ENCODE peak calls at places on chromosomes 5 and 9, in ten cellular contexts. W, E, Y, A, V, R, B, X, Q and L are unnamed samples. For H3K9me3 and H3K4me1, the result is how much of the 10 kb centered on the place peaks cover.

GRCh38 chr9:84939766-84940165 is 270.2 kb downstream of the NTRK2 start:
- DNase-seq in W (no peak), E (no peak), Y (no peak), A (no peak), V (no peak), R (no peak), B (no peak), X (no peak), Q (no peak), L (no peak)

GRCh38 chr9:112080831-112081542 is 94.1 kb downstream of the SUSD1 start:
- DNase-seq in W (no peak), E (no peak), Y (no peak), A (no peak), V (no peak), R (no peak), B (no peak), X (no peak), Q (no peak), L (no peak)

GRCh38 chr9:94829380-94830070 is 103.0 kb downstream of the AOPEP start:
- DNase-seq in W (no peak), E (no peak), Y (no peak), A (no peak), V (no peak), R (no peak), B (no peak), X (no peak), Q (no peak), L (no peak)

GRCh38 chr9:77846957-77847574 is 184.5 kb downstream of the GNAQ start:
- DNase-seq in W (no peak), E (no peak), Y (no peak), A (no peak), V (no peak), R (no peak), B (no peak), X (no peak), Q (no peak), L (no peak)

GRCh38 chr5:139481122-139481533 is 1.4 kb downstream of the STING1 start:
- DNase-seq in W (no peak), E (no peak), Y (peak), A (peak), V (no peak), R (no peak), B (peak), X (no peak), Q (peak), L (peak)

GRCh38 chr5:132887326-132887725 is 13.9 kb downstream of the LEAP2 start:
- DNase-seq in W (no peak), E (no peak), Y (no peak), A (no peak), V (no peak), R (no peak), B (no peak), X (no peak), Q (no peak), L (no peak)

GRCh38 chr9:34240021-34240420 is 61.2 kb downstream of the UBAP1 start:
- DNase-seq in W (no peak), E (peak), Y (no peak), A (no peak), V (no peak), R (no peak), B (no peak), X (no peak), Q (no peak), L (no peak)

GRCh38 chr5:32443541-32444190 is 874 bp downstream of the ZFR start:
- DNase-seq in W (peak), E (peak), Y (peak), A (peak), V (no peak), R (no peak), B (peak), X (no peak), Q (peak), L (peak)

GRCh38 chr9:124251605-124252366 is 6.0 kb upstream of the NEK6 start:
- DNase-seq in W (no peak), E (no peak), Y (no peak), A (no peak), V (no peak), R (no peak), B (peak), X (no peak), Q (no peak), L (no peak)

GRCh38 chr5:173563246-173563645 is 53.2 kb downstream of the BOD1 start:
- DNase-seq in W (no peak), E (no peak), Y (no peak), A (no peak), V (no peak), R (no peak), B (no peak), X (peak), Q (no peak), L (no peak)

GRCh38 chr5:142107729-142108431 is 699 bp upstream of the NDFIP1 start:
- DNase-seq in W (no peak), E (no peak), Y (no peak), A (no peak), V (no peak), R (no peak), B (no peak), X (no peak), Q (no peak), L (no peak)

GRCh38 chr9:114894206-114894605 is 36.2 kb downstream of the TNFSF8 start:
- DNase-seq in W (no peak), E (no peak), Y (no peak), A (no peak), V (no peak), R (no peak), B (no peak), X (no peak), Q (no peak), L (no peak)

GRCh38 chr5:139869042-139869790 is 73.6 kb downstream of the PSD2 start:
- DNase-seq in W (no peak), E (no peak), Y (no peak), A (no peak), V (no peak), R (no peak), B (no peak), X (no peak), Q (no peak), L (peak)

GRCh38 chr9:8647824-8648223 is 848.2 kb upstream of the DMAC1 start:
- DNase-seq in W (no peak), E (no peak), Y (no peak), A (no peak), V (no peak), R (no peak), B (no peak), X (no peak), Q (no peak), L (no peak)

GRCh38 chr5:43555895-43556606 is 826 bp downstream of the PAIP1 start:
- DNase-seq in W (peak), E (peak), Y (peak), A (peak), V (peak), R (no peak), B (peak), X (peak), Q (peak), L (peak)

GRCh38 chr5:173721259-173722232 is 105.1 kb upstream of the BOD1 start:
- DNase-seq in W (no peak), E (no peak), Y (no peak), A (no peak), V (no peak), R (no peak), B (no peak), X (no peak), Q (no peak), L (no peak)

GRCh38 chr5:16754621-16755020 is 137.8 kb upstream of the RETREG1 start:
- DNase-seq in W (no peak), E (no peak), Y (no peak), A (no peak), V (no peak), R (no peak), B (no peak), X (no peak), Q (no peak), L (no peak)

GRCh38 chr9:33132249-33132772 is 34.8 kb downstream of the B4GALT1 start:
- DNase-seq in W (no peak), E (no peak), Y (peak), A (no peak), V (no peak), R (no peak), B (no peak), X (peak), Q (no peak), L (no peak)

GRCh38 chr5:72166070-72166979 is 59.0 kb downstream of the MAP1B start:
- DNase-seq in W (peak), E (no peak), Y (peak), A (peak), V (no peak), R (no peak), B (peak), X (no peak), Q (no peak), L (peak)

GRCh38 chr5:60677831-60678664 is 21.9 kb downstream of the DEPDC1B start:
- DNase-seq in W (peak), E (peak), Y (no peak), A (no peak), V (peak), R (no peak), B (no peak), X (no peak), Q (no peak), L (no peak)

GRCh38 chr9:93096131-93096802 is at the start of gene CARD19:
- DNase-seq in W (no peak), E (peak), Y (peak), A (peak), V (peak), R (no peak), B (no peak), X (no peak), Q (no peak), L (no peak)

GRCh38 chr5:10695759-10696543 is 65.1 kb downstream of the DAP start:
- DNase-seq in W (no peak), E (no peak), Y (no peak), A (no peak), V (no peak), R (no peak), B (no peak), X (no peak), Q (no peak), L (no peak)

GRCh38 chr9:6549106-6549505 is 96.4 kb downstream of the GLDC start:
- DNase-seq in W (no peak), E (no peak), Y (no peak), A (no peak), V (no peak), R (no peak), B (no peak), X (no peak), Q (no peak), L (no peak)

GRCh38 chr5:1202026-1202797 is 817 bp downstream of the SLC6A19 start:
- DNase-seq in W (no peak), E (no peak), Y (no peak), A (no peak), V (no peak), R (no peak), B (peak), X (no peak), Q (no peak), L (peak)

GRCh38 chr5:159444441-159445082 is 114.3 kb upstream of the IL12B start:
- DNase-seq in W (peak), E (peak), Y (no peak), A (no peak), V (no peak), R (no peak), B (no peak), X (no peak), Q (no peak), L (no peak)

GRCh38 chr5:179608131-179608581 is 15.3 kb downstream of the HNRNPH1 start:
- DNase-seq in W (no peak), E (peak), Y (no peak), A (no peak), V (no peak), R (no peak), B (no peak), X (peak), Q (peak), L (peak)

GRCh38 chr9:135267410-135267809 is 179.9 kb downstream of the OLFM1 start:
- DNase-seq in W (no peak), E (no peak), Y (no peak), A (no peak), V (no peak), R (no peak), B (no peak), X (no peak), Q (no peak), L (no peak)
- H3K9me3 ChIP-seq in W (under half), E (under half), Y (under half), A (under half), V (under half), R (under half), B (under half), X (under half), Q (under half), L (under half)

DNA sequence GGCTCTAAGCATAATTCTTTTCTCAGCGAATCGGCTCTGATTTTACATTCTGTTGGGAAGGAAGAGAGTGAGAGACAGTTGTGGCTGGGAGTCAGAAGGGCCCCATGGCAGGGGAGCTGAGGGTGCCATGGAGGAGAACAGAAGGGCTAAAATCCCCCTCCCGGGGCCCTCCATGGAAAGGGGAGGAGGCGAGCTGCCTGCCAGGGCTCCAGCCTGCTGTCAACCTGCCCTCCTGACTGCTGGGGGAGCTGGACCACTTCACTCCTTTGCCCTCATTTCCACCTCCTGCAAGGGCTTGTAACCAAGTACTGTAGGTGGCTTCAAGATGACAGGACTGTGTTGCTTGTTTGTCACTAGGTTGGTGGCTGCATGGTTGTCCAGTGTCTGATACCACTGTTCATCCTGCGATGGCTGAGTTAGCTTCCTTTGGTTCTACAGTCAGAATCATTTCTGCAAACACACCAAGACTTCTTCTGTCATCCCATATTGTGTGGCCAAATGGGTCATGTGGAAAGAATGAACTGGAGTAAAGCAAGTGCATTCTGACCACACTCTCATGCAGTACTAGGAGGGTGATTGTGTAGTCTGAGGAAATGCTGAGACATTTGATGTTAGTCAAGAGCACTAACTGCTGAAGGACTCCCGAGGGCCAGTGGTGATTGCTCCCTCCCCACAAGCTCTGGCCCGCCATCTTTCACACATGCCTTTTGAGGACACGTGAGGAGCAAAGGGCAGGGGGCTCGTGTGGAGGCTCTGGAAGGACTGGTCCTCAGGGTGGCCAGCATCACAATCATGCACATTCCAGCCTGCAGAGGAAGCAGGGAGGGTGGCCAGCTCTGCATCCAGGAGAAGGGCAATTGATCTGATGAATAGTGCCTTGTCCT is 307.2 kb downstream of the GADD45G start:
- DNase-seq in W (no peak), E (no peak), Y (no peak), A (no peak), V (no peak), R (no peak), B (no peak), X (peak), Q (no peak), L (no peak)
- H3K4me1 ChIP-seq in W (under half), E (under half), Y (under half), A (under half), V (under half), R (under half), B (under half), X (under half), Q (under half), L (under half)

GRCh38 chr5:92513067-92513466 is 1068.0 kb downstream of the NR2F1-AS1 start:
- DNase-seq in W (no peak), E (no peak), Y (no peak), A (no peak), V (no peak), R (no peak), B (no peak), X (no peak), Q (no peak), L (no peak)
- H3K9me3 ChIP-seq in W (under half), E (under half), Y (under half), A (under half), V (under half), R (under half), B (under half), X (under half), Q (under half), L (under half)

DNA sequence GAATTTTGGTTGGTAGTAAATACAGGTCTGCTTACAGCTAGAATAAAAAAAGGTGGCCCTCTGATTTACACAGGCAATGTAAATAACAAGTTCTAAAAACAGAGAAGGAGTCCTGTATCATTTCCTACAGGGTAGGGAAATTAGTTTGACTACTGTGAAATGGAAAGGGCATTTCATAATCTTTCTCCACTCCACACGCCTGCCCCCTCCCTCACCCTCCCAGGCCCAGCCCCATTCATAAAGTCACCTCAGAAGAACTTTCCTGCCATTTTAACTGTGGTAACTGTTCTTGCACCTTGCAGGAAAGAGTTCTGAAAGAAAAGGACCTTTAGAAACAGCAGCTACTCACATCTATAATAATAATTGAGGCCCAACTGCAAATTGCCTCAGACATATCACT is 69.7 kb downstream of the MEF2C start:
- DNase-seq in W (no peak), E (no peak), Y (no peak), A (no peak), V (no peak), R (no peak), B (peak), X (no peak), Q (no peak), L (no peak)
- H3K4me1 ChIP-seq in W (under half), E (under half), Y (under half), A (under half), V (under half), R (under half), B (under half), X (under half), Q (under half), L (under half)

GRCh38 chr9:138120072-138120471 is 242.5 kb downstream of the CACNA1B start:
- DNase-seq in W (no peak), E (no peak), Y (no peak), A (no peak), V (no peak), R (no peak), B (no peak), X (peak), Q (no peak), L (peak)
- H3K9me3 ChIP-seq in W (under half), E (under half), Y (under half), A (under half), V (under half), R (half or more), B (under half), X (under half), Q (under half), L (under half)

DNA sequence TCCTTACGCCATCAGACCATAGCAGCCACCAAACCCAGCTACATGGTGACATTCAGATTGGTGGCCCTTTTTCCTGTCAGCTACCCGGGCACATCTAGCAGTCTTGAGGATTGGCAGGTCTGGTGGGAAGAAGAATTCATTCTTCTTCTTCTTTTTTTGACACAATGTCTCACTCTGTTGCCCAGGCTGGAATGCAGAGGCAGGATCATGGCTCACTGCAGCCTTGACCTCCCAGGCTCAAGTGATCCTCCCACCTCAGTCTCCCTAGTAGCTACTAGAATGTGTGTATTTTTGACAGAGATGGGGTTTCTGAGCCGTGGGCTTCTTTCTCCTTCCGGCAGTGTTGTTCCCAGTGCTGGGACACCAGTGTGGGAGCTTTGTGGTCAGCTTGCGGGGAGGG is 3.3 kb downstream of the NTMT1 start:
- DNase-seq in W (no peak), E (no peak), Y (no peak), A (no peak), V (no peak), R (no peak), B (no peak), X (no peak), Q (no peak), L (no peak)
- H3K4me1 ChIP-seq in W (under half), E (under half), Y (under half), A (under half), V (half or more), R (under half), B (under half), X (half or more), Q (under half), L (under half)